ENCODE peak calls at places on chromosomes 16 and 17, in six cellular contexts. X, Q, O, M, D and I are unnamed samples.

GRCh38 chr17:55167024-55167721 is 97.6 kb upstream of the HLF start:
- DNase-seq in Q (no peak), D (no peak), O (no peak), X (no peak), M (no peak), I (no peak)

GRCh38 chr17:77492446-77493237 is 351.9 kb downstream of the SEC14L1 start:
- DNase-seq in X (no peak), M (no peak), Q (no peak), D (no peak), O (no peak), I (no peak)

GRCh38 chr17:14334919-14335318 is 34.0 kb downstream of the HS3ST3B1 start:
- DNase-seq in X (no peak), Q (no peak), M (no peak), O (no peak), D (no peak), I (no peak)

GRCh38 chr16:64196444-64196843 is 925.4 kb downstream of the CDH11 start:
- DNase-seq in X (no peak), Q (no peak), D (no peak), O (no peak), M (no peak), I (no peak)

GRCh38 chr16:14487579-14487978 is 142.5 kb downstream of the PARN start:
- DNase-seq in D (no peak), X (no peak), Q (no peak), O (no peak), M (no peak), I (no peak)

GRCh38 chr17:76805319-76805718 is 62.9 kb upstream of the MGAT5B start:
- DNase-seq in X (no peak), O (no peak), M (no peak), Q (no peak), D (no peak), I (no peak)

GRCh38 chr17:32583053-32583452 is 96.3 kb downstream of the CDK5R1 start:
- DNase-seq in Q (no peak), X (no peak), D (no peak), O (no peak), M (no peak), I (no peak)

GRCh38 chr16:30434852-30435251 is 5.0 kb upstream of the DCTPP1 start:
- DNase-seq in D (no peak), O (no peak), Q (no peak), M (no peak), X (no peak), I (no peak)

GRCh38 chr16:73043828-73044493 is 4.0 kb downstream of the ZFHX3 start:
- DNase-seq in M (no peak), D (no peak), X (no peak), O (no peak), Q (no peak), I (no peak)

GRCh38 chr17:71173963-71174362 is 946.9 kb upstream of the SOX9 start:
- DNase-seq in O (no peak), D (no peak), Q (no peak), X (no peak), M (no peak), I (no peak)

GRCh38 chr16:89722392-89723278 is 1.3 kb downstream of the ZNF276 start:
- DNase-seq in X (no peak), D (peak), O (peak), M (no peak), Q (peak), I (no peak)

GRCh38 chr17:35778641-35779196 is 16.7 kb downstream of the MMP28 start:
- DNase-seq in X (no peak), D (no peak), O (no peak), Q (no peak), M (no peak), I (no peak)

GRCh38 chr16:81491522-81492188 is 47.0 kb downstream of the CMIP start:
- DNase-seq in M (no peak), Q (no peak), D (no peak), X (no peak), O (no peak), I (no peak)

GRCh38 chr17:42809250-42809649 is 10.6 kb downstream of the CNTD1 start:
- DNase-seq in Q (no peak), M (no peak), X (no peak), D (no peak), O (no peak), I (no peak)

GRCh38 chr17:79306688-79307323 is 232.2 kb downstream of the ENGASE start:
- DNase-seq in X (no peak), D (peak), Q (no peak), O (no peak), M (no peak), I (no peak)

GRCh38 chr16:24478401-24478800 is 61.0 kb upstream of the RBBP6 start:
- DNase-seq in X (no peak), M (no peak), Q (no peak), O (no peak), D (no peak), I (no peak)

GRCh38 chr17:6666077-6666521 is 14.5 kb downstream of the C17orf100 start:
- DNase-seq in D (peak), O (no peak), M (peak), Q (no peak), X (peak), I (peak)

GRCh38 chr17:42459983-42460300 is 1.3 kb downstream of the ATP6V0A1 start:
- DNase-seq in O (peak), X (no peak), Q (no peak), D (no peak), M (no peak), I (no peak)

GRCh38 chr16:7313170-7313569 is 19.5 kb upstream of the RBFOX1 start:
- DNase-seq in M (peak), O (no peak), X (no peak), D (no peak), Q (no peak), I (no peak)

GRCh38 chr16:457732-458400 is 32.4 kb downstream of the RAB11FIP3 start:
- DNase-seq in O (no peak), Q (no peak), M (no peak), D (no peak), X (no peak), I (peak)

GRCh38 chr17:16870253-16871245 is 101.4 kb downstream of the TNFRSF13B start:
- DNase-seq in M (no peak), Q (no peak), O (no peak), X (peak), D (no peak), I (no peak)

GRCh38 chr17:28598389-28598788 is 436 bp downstream of the SPAG5 start:
- DNase-seq in Q (no peak), O (no peak), M (no peak), D (no peak), X (no peak), I (no peak)

GRCh38 chr17:19747159-19747719 is 859 bp downstream of the ALDH3A1 start:
- DNase-seq in M (no peak), X (no peak), D (no peak), O (no peak), Q (no peak), I (no peak)

GRCh38 chr16:81071816-81072215 is 5.2 kb downstream of the C16orf46 start:
- DNase-seq in Q (no peak), D (no peak), M (peak), X (no peak), O (no peak), I (no peak)

GRCh38 chr17:48236681-48237134 is 129.1 kb downstream of the SNX11 start:
- DNase-seq in M (no peak), Q (no peak), X (no peak), D (no peak), O (no peak), I (no peak)